ENCODE peak calls at places on chromosomes 6 and 20, in six cellular contexts. H is B cell, F is right atrium auricular region, W is AG04449, D is heart right ventricle, M is transverse colon. X is an unnamed sample.

GRCh38 chr6:148367418-148368024 is 24.9 kb downstream of the SASH1 start:
- DNase-seq in H (no peak), W (no peak), D (peak; percentile 61), M (no peak), F (peak; percentile 89), X (no peak)

GRCh38 chr20:13336308-13337089 is 115.4 kb downstream of the ISM1 start:
- DNase-seq in H (no peak), W (no peak), M (no peak), F (no peak), D (no peak), X (no peak)

GRCh38 chr20:7248392-7248992 is 481.0 kb downstream of the BMP2 start:
- DNase-seq in H (no peak), W (no peak), F (no peak), M (no peak), D (no peak), X (no peak)

GRCh38 chr6:87700729-87701675 is 1.0 kb downstream of the AKIRIN2 start:
- DNase-seq in F (no peak), M (peak; percentile 35), D (peak; percentile 33), H (peak; percentile 58), W (no peak), X (peak; percentile 69)

GRCh38 chr20:49785851-49786174 is 26.8 kb upstream of the SLC9A8 start:
- DNase-seq in F (no peak), H (peak; percentile 35), M (peak; percentile 59), W (no peak), D (no peak), X (peak; percentile 65)

GRCh38 chr6:89999995-90000825 is 105.9 kb downstream of the GJA10 start:
- DNase-seq in D (no peak), F (no peak), W (no peak), H (no peak), M (no peak), X (no peak)

GRCh38 chr20:61744691-61745396 is 320.8 kb downstream of the TAF4 start:
- DNase-seq in D (no peak), F (no peak), H (no peak), W (no peak), M (no peak), X (no peak)

GRCh38 chr6:55798571-55798970 is 76.8 kb downstream of the BMP5 start:
- DNase-seq in H (no peak), W (no peak), D (no peak), M (no peak), F (no peak), X (no peak)

GRCh38 chr6:151067684-151068596 is 171.8 kb upstream of the AKAP12 start:
- DNase-seq in W (peak; percentile 95), H (no peak), F (peak; percentile 79), D (peak; percentile 66), M (peak; percentile 40), X (no peak)

GRCh38 chr20:47544852-47545251 is 43.2 kb downstream of the NCOA3 start:
- DNase-seq in H (no peak), M (no peak), D (no peak), W (no peak), F (no peak), X (no peak)

GRCh38 chr6:4280721-4281120 is 145.3 kb upstream of the ECI2 start:
- DNase-seq in W (peak; percentile 83), F (no peak), H (no peak), D (no peak), M (no peak), X (no peak)

GRCh38 chr6:97068211-97068610 is 143.7 kb downstream of the KLHL32 start:
- DNase-seq in D (no peak), H (no peak), F (no peak), W (no peak), M (no peak), X (no peak)

GRCh38 chr6:95496769-95497426 is 80.4 kb upstream of the MANEA start:
- DNase-seq in M (no peak), D (no peak), W (no peak), F (no peak), H (no peak), X (no peak)

GRCh38 chr6:101000334-101000733 is 119.2 kb upstream of the ASCC3 start:
- DNase-seq in F (no peak), D (no peak), M (no peak), H (no peak), W (no peak), X (no peak)

GRCh38 chr20:25195962-25196700 is 619 bp downstream of the ENTPD6 start:
- DNase-seq in D (peak; percentile 25), H (peak; percentile 52), M (peak; percentile 87), F (no peak), W (no peak), X (peak; percentile 44)

GRCh38 chr20:48405909-48406308 is 421.9 kb downstream of the PREX1 start:
- DNase-seq in D (no peak), W (no peak), F (no peak), H (no peak), M (no peak), X (no peak)

GRCh38 chr20:50163570-50164317 is 10.2 kb upstream of the PEDS1 start:
- DNase-seq in F (peak; percentile 65), H (no peak), W (no peak), D (peak; percentile 41), M (no peak), X (no peak)

GRCh38 chr6:31908791-31909190 is 6.9 kb upstream of the ZBTB12 start:
- DNase-seq in F (no peak), H (no peak), M (no peak), D (no peak), W (no peak), X (peak; percentile 73)

GRCh38 chr20:1211954-1212497 is 8.8 kb downstream of the C20orf202 start:
- DNase-seq in H (no peak), W (no peak), M (no peak), F (no peak), D (no peak), X (no peak)

GRCh38 chr20:32485770-32486248 is 99.3 kb downstream of the NOL4L start:
- DNase-seq in D (no peak), W (no peak), M (no peak), H (no peak), F (no peak), X (no peak)

GRCh38 chr6:56803594-56803993 is 151.3 kb upstream of the BEND6 start:
- DNase-seq in F (no peak), W (no peak), M (no peak), D (no peak), H (no peak), X (no peak)

GRCh38 chr6:106300944-106301343 is 24.6 kb downstream of the ATG5 start:
- DNase-seq in H (no peak), M (no peak), W (no peak), D (no peak), F (no peak), X (peak; percentile 14)

GRCh38 chr6:117317261-117317660 is 51.9 kb downstream of the VGLL2 start:
- DNase-seq in D (no peak), M (no peak), W (no peak), F (no peak), H (no peak), X (no peak)

GRCh38 chr6:167811689-167812487 is 14.8 kb upstream of the AFDN start:
- DNase-seq in W (no peak), M (no peak), H (no peak), F (no peak), D (no peak), X (no peak)

GRCh38 chr20:45450097-45450818 is 19.3 kb upstream of the WFDC2 start:
- DNase-seq in H (peak; percentile 25), W (no peak), D (no peak), F (no peak), M (peak; percentile 23), X (peak; percentile 45)

GRCh38 chr6:84228198-84228543 is 728 bp upstream of the CEP162 start:
- DNase-seq in D (no peak), H (no peak), M (no peak), W (no peak), F (no peak), X (no peak)

GRCh38 chr20:58179432-58180099 is 48.9 kb downstream of the ANKRD60 start:
- DNase-seq in M (peak; percentile 59), D (peak; percentile 72), H (peak; percentile 87), W (no peak), F (peak; percentile 66), X (peak; percentile 86)

GRCh38 chr6:24777227-24777626 is 2.5 kb downstream of the GMNN start:
- DNase-seq in W (no peak), M (no peak), D (no peak), F (no peak), H (no peak), X (no peak)

GRCh38 chr20:18632196-18632789 is 44.4 kb downstream of the DTD1 start:
- DNase-seq in D (peak; percentile 57), H (peak; percentile 46), F (no peak), M (peak; percentile 46), W (no peak), X (peak; percentile 58)

DNA sequence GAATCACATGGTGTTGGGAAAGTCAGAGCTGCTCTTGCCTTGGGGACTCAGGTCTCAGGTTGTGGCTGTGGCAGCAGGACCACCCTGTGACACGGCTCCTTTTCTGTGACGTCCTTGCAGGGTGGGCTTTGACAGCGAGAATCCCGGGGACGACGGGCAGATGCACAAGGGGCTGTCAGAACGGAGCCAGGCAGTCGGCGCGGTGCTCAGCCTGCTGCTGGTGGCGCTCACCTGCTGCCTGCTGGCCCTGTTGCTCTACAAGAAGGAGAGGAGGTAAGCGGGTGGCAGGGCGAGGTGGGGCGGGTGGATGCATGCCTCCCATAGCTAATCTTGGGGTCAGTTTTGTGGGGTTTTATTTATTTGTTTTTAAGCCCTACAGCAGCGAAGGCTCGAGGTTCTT is 19.2 kb upstream of the SLC22A1 start:
- DNase-seq in M (no peak), F (no peak), H (no peak), W (no peak), D (no peak), X (no peak)
- TF ChIP-seq CTCF in M (no peak), F (no peak), H (no peak), W (no peak), D (no peak), X (no peak)

DNA sequence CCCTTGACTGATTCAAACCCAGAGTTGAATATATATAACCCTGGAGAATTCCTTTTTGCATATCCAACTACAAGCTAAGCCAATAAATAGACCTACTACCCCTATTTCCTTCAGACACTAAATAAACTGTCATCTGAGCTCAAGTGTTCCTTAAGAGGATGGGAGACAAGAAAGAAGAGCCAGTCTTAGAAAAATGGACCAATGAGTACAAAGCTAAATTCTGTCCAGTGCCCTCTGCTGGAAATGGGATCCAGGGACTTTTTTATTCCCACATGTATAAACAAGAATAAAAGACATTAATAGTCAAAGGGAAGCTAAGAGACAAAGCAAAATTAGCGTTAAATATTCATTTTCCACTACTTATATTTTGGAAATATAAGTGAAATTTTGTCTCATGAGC is 4.8 kb downstream of the PPP1R10 start:
- DNase-seq in W (no peak), D (no peak), F (no peak), M (no peak), H (no peak), X (no peak)
- TF ChIP-seq CTCF in W (peak; percentile 10), D (peak; percentile 35), F (no peak), M (no peak), H (no peak), X (no peak)

GRCh38 chr6:137661601-137662000 is 167.4 kb upstream of the OLIG3 start:
- DNase-seq in F (no peak), H (no peak), D (peak; percentile 19), W (no peak), M (no peak), X (peak; percentile 32)
- TF ChIP-seq CTCF in F (peak; percentile 29), H (peak; percentile 58), D (peak; percentile 47), W (peak; percentile 38), M (no peak), X (peak; percentile 31)

DNA sequence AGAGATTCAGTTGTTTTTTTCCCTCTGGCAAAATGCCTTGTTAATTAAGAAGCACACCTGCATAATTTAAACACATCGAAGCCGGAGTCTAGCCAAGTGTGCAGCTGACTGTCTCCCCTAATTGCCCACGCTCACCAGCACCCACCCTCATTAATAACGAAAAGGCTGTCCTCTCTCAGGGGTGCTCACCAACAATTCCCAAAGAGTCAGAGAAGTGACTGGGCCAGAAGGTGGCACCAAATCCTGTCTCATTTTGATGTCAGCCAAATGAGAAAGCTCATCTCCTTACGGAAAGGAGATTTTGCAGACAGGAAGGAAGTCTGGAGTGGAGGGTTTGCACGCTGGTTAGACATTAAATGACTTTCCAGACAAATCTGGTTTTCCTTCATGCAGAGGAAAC is 60.7 kb upstream of the MC3R start:
- DNase-seq in H (no peak), D (no peak), M (no peak), F (no peak), W (no peak), X (no peak)
- TF ChIP-seq CTCF in H (no peak), D (peak; percentile 32), M (no peak), F (no peak), W (no peak), X (no peak)

X was measured in GM20000.